ENCODE peak calls at places on chromosomes 6 and 20, in five cellular contexts. L is mucosa of descending colon; K is endothelial cell of umbilical vein; M is activated T-cell treated with anti-CD3 and anti-CD28 coated beads, Interleukin-2, amount 50 U/mL, for 48 hours; P is Right ventricle myocardium superior. F is an unnamed sample.
A peak's percentile ranks its signal among the peaks of the same experiment; 100 is the strongest.

GRCh38 chr20:4134355-4134834 is 119.0 kb upstream of the RNF24 start:
- DNase-seq in L (no peak), K (no peak), M (no peak), P (no peak), F (no peak)

GRCh38 chr6:138663892-138664291 is 109.7 kb upstream of the CCDC28A start:
- DNase-seq in L (no peak), K (no peak), M (no peak), P (no peak), F (no peak)

GRCh38 chr20:36936341-36936740 is 15.2 kb downstream of the SAMHD1 start:
- DNase-seq in L (no peak), K (no peak), M (no peak), P (no peak), F (no peak)

GRCh38 chr20:7437311-7437710 is 502.9 kb downstream of the HAO1 start:
- DNase-seq in L (no peak), K (no peak), M (no peak), P (no peak), F (no peak)

GRCh38 chr20:3250091-3250504 is 11.1 kb upstream of the SLC4A11 start:
- DNase-seq in L (no peak), K (peak; percentile 22), M (no peak), P (no peak), F (peak; percentile 38)

GRCh38 chr6:125732398-125732797 is 17.0 kb upstream of the HEY2 start:
- DNase-seq in L (no peak), K (no peak), M (no peak), P (no peak), F (no peak)

GRCh38 chr6:29295181-29295585 is 6.3 kb upstream of the OR14J1 start:
- DNase-seq in L (no peak), K (no peak), M (no peak), P (no peak), F (no peak)

GRCh38 chr6:158376650-158377081 is 64.4 kb downstream of the TULP4 start:
- DNase-seq in L (no peak), K (no peak), M (no peak), P (no peak), F (no peak)

GRCh38 chr6:24357336-24358218 is at the start of gene DCDC2:
- DNase-seq in L (peak; percentile 89), K (no peak), M (peak; percentile 52), P (no peak), F (peak; percentile 21)

GRCh38 chr6:40719671-40720374 is 132.7 kb upstream of the LRFN2 start:
- DNase-seq in L (no peak), K (peak; percentile 64), M (no peak), P (no peak), F (peak; percentile 35)

GRCh38 chr6:66568271-66568670 is 861.2 kb upstream of the EYS start:
- DNase-seq in L (no peak), K (no peak), M (no peak), P (no peak), F (no peak)

GRCh38 chr20:34045294-34045693 is 51.6 kb downstream of the RALY start:
- DNase-seq in L (no peak), K (peak; percentile 17), M (no peak), P (peak; percentile 46), F (no peak)

GRCh38 chr20:44398303-44398702 is 42.8 kb downstream of the HNF4A start:
- DNase-seq in L (no peak), K (no peak), M (no peak), P (no peak), F (no peak)

GRCh38 chr6:126188271-126188909 is 151.5 kb upstream of the CENPW start:
- DNase-seq in L (no peak), K (peak; percentile 6), M (no peak), P (no peak), F (no peak)

GRCh38 chr20:50313827-50314226 is 123.2 kb downstream of the CEBPB start:
- DNase-seq in L (no peak), K (no peak), M (no peak), P (no peak), F (no peak)

GRCh38 chr6:44234101-44235090 is 11.0 kb downstream of the SLC29A1 start:
- DNase-seq in L (peak; percentile 74), K (peak; percentile 69), M (peak; percentile 43), P (peak; percentile 92), F (peak; percentile 74)

GRCh38 chr6:116933488-116933887 is 56.4 kb downstream of the RFX6 start:
- DNase-seq in L (no peak), K (no peak), M (no peak), P (no peak), F (no peak)

GRCh38 chr20:11432407-11432806 is 485.3 kb upstream of the BTBD3 start:
- DNase-seq in L (no peak), K (no peak), M (no peak), P (no peak), F (no peak)

GRCh38 chr20:47274449-47275108 is 81.9 kb downstream of the ZMYND8 start:
- DNase-seq in L (no peak), K (peak; percentile 96), M (no peak), P (no peak), F (peak; percentile 80)

GRCh38 chr6:170445487-170445886 is 107.6 kb downstream of the PSMB1 start:
- DNase-seq in L (no peak), K (no peak), M (no peak), P (no peak), F (no peak)

GRCh38 chr6:16969699-16970695 is 131.9 kb upstream of the STMND1 start:
- DNase-seq in L (no peak), K (no peak), M (no peak), P (no peak), F (no peak)

GRCh38 chr6:32370510-32370909 is 1.2 kb downstream of the TSBP1 start:
- DNase-seq in L (no peak), K (peak; percentile 22), M (no peak), P (no peak), F (no peak)

GRCh38 chr20:61118429-61119224 is 133.4 kb upstream of the CDH4 start:
- DNase-seq in L (no peak), K (no peak), M (no peak), P (no peak), F (no peak)

GRCh38 chr6:101079696-101080270 is 198.7 kb upstream of the ASCC3 start:
- DNase-seq in L (no peak), K (no peak), M (no peak), P (no peak), F (no peak)

GRCh38 chr6:160386869-160387518 is 38.8 kb downstream of the SLC22A3 start:
- DNase-seq in L (no peak), K (no peak), M (no peak), P (no peak), F (no peak)

GRCh38 chr6:151589667-151590066 is 95.8 kb downstream of the CCDC170 start:
- DNase-seq in L (no peak), K (no peak), M (no peak), P (no peak), F (no peak)

GRCh38 chr20:47438464-47439381 is 63.0 kb upstream of the NCOA3 start:
- DNase-seq in L (no peak), K (no peak), M (no peak), P (no peak), F (peak; percentile 66)